ENCODE peak calls at places on chromosomes 7 and 10, in four cellular contexts. One of them, this sample, is unnamed. For H3K4me1, the result is how much of the 10 kb centered on the place peaks cover.

GRCh38 chr7:134154581-134155130 is 27.5 kb downstream of the LRGUK start:
- DNase-seq in upper lobe of left lung: no peak
- DNase-seq in sigmoid colon: no peak
- DNase-seq in mucosa of descending colon: no peak
- DNase-seq in this sample: no peak

GRCh38 chr10:104332243-104333036 is 5.8 kb downstream of the ITPRIP start:
- DNase-seq in upper lobe of left lung: no peak
- DNase-seq in sigmoid colon: peak
- DNase-seq in mucosa of descending colon: no peak
- DNase-seq in this sample: no peak

GRCh38 chr7:1076184-1077072 is 11.5 kb upstream of the GPER1 start:
- DNase-seq in upper lobe of left lung: peak
- DNase-seq in sigmoid colon: no peak
- DNase-seq in mucosa of descending colon: no peak
- DNase-seq in this sample: no peak

GRCh38 chr7:123675092-123675473 is 19.4 kb downstream of the LMOD2 start:
- DNase-seq in upper lobe of left lung: no peak
- DNase-seq in sigmoid colon: no peak
- DNase-seq in mucosa of descending colon: no peak
- DNase-seq in this sample: no peak

GRCh38 chr7:15720849-15721471 is 34.5 kb upstream of the MEOX2 start:
- DNase-seq in upper lobe of left lung: no peak
- DNase-seq in sigmoid colon: peak
- DNase-seq in mucosa of descending colon: peak
- DNase-seq in this sample: peak

GRCh38 chr10:72487521-72487920 is 132.8 kb upstream of the DNAJB12 start:
- DNase-seq in upper lobe of left lung: no peak
- DNase-seq in sigmoid colon: no peak
- DNase-seq in mucosa of descending colon: no peak
- DNase-seq in this sample: no peak

GRCh38 chr7:13778967-13779366 is 210.5 kb downstream of the ETV1 start:
- DNase-seq in upper lobe of left lung: no peak
- DNase-seq in sigmoid colon: no peak
- DNase-seq in mucosa of descending colon: no peak
- DNase-seq in this sample: no peak

GRCh38 chr10:126609566-126609965 is 60.9 kb downstream of the C10orf90 start:
- DNase-seq in upper lobe of left lung: no peak
- DNase-seq in sigmoid colon: no peak
- DNase-seq in mucosa of descending colon: no peak
- DNase-seq in this sample: no peak

GRCh38 chr7:78279035-78279434 is 480.5 kb downstream of the PHTF2 start:
- DNase-seq in upper lobe of left lung: no peak
- DNase-seq in sigmoid colon: no peak
- DNase-seq in mucosa of descending colon: no peak
- DNase-seq in this sample: no peak

GRCh38 chr7:121041516-121042148 is 53.1 kb downstream of the CPED1 start:
- DNase-seq in upper lobe of left lung: no peak
- DNase-seq in sigmoid colon: no peak
- DNase-seq in mucosa of descending colon: no peak
- DNase-seq in this sample: no peak

GRCh38 chr7:24435002-24435401 is 138.2 kb upstream of the PALS2 start:
- DNase-seq in upper lobe of left lung: no peak
- DNase-seq in sigmoid colon: no peak
- DNase-seq in mucosa of descending colon: no peak
- DNase-seq in this sample: no peak

GRCh38 chr10:20993387-20994170 is 96.5 kb upstream of the NEBL start:
- DNase-seq in upper lobe of left lung: no peak
- DNase-seq in sigmoid colon: no peak
- DNase-seq in mucosa of descending colon: no peak
- DNase-seq in this sample: no peak

GRCh38 chr10:6478722-6479121 is 101.4 kb downstream of the PRKCQ start:
- DNase-seq in upper lobe of left lung: no peak
- DNase-seq in sigmoid colon: no peak
- DNase-seq in mucosa of descending colon: no peak
- DNase-seq in this sample: no peak

GRCh38 chr7:2460188-2460587 is 16.0 kb downstream of the GRIFIN start:
- DNase-seq in upper lobe of left lung: peak
- DNase-seq in sigmoid colon: no peak
- DNase-seq in mucosa of descending colon: no peak
- DNase-seq in this sample: no peak

GRCh38 chr10:4221315-4221714 is 436.3 kb upstream of the KLF6 start:
- DNase-seq in upper lobe of left lung: no peak
- DNase-seq in sigmoid colon: no peak
- DNase-seq in mucosa of descending colon: no peak
- DNase-seq in this sample: no peak

GRCh38 chr10:94439275-94439861 is 37.0 kb downstream of the TBC1D12 start:
- DNase-seq in upper lobe of left lung: no peak
- DNase-seq in sigmoid colon: no peak
- DNase-seq in mucosa of descending colon: no peak
- DNase-seq in this sample: no peak

GRCh38 chr7:55130079-55130476 is 111.3 kb downstream of the EGFR start:
- DNase-seq in upper lobe of left lung: no peak
- DNase-seq in sigmoid colon: no peak
- DNase-seq in mucosa of descending colon: no peak
- DNase-seq in this sample: no peak

GRCh38 chr7:81709836-81710235 is 60.0 kb downstream of the HGF start:
- DNase-seq in upper lobe of left lung: no peak
- DNase-seq in sigmoid colon: no peak
- DNase-seq in mucosa of descending colon: no peak
- DNase-seq in this sample: no peak

GRCh38 chr7:75639893-75640600 is 98.7 kb downstream of the HIP1 start:
- DNase-seq in upper lobe of left lung: no peak
- DNase-seq in sigmoid colon: no peak
- DNase-seq in mucosa of descending colon: no peak
- DNase-seq in this sample: no peak

GRCh38 chr7:32323687-32324086 is 166.5 kb downstream of the LSM5 start:
- DNase-seq in upper lobe of left lung: no peak
- DNase-seq in sigmoid colon: no peak
- DNase-seq in mucosa of descending colon: no peak
- DNase-seq in this sample: no peak

GRCh38 chr7:4837041-4837813 is 24.6 kb downstream of the PAPOLB start:
- DNase-seq in upper lobe of left lung: peak
- DNase-seq in sigmoid colon: peak
- DNase-seq in mucosa of descending colon: no peak
- DNase-seq in this sample: no peak

GRCh38 chr7:148458263-148458662 is 132.3 kb upstream of the C7orf33 start:
- DNase-seq in upper lobe of left lung: no peak
- DNase-seq in sigmoid colon: no peak
- DNase-seq in mucosa of descending colon: no peak
- DNase-seq in this sample: no peak

GRCh38 chr10:8418631-8419030 is 364.1 kb downstream of the GATA3 start:
- DNase-seq in upper lobe of left lung: no peak
- DNase-seq in sigmoid colon: no peak
- DNase-seq in mucosa of descending colon: no peak
- DNase-seq in this sample: no peak

DNA sequence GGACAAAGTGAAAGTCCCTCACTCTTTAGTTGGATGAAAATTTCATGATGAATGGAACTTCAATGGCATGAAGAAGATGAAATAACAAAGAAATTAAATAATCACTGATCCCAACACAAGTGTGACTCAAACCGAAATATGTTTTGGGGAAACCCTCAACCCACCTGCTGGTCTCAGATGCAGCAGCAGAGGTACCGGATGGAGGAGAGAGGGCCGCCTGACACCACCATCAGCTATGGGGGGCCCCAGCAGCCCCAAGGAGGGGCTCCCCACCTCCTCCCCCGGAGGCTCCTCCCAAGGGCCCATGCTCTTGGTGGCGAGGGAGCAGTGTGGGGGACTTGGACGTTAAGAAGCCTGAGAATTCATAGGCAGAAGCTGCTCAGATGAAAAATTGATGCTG is 137.2 kb upstream of the ADARB2 start:
- DNase-seq in upper lobe of left lung: peak
- DNase-seq in sigmoid colon: no peak
- DNase-seq in mucosa of descending colon: no peak
- DNase-seq in this sample: no peak
- TF ChIP-seq CTCF in upper lobe of left lung: no peak
- TF ChIP-seq CTCF in sigmoid colon: no peak
- TF ChIP-seq CTCF in mucosa of descending colon: no peak
- TF ChIP-seq CTCF in this sample: no peak

GRCh38 chr7:158820656-158821055 is 8.7 kb downstream of the ESYT2 start:
- DNase-seq in upper lobe of left lung: no peak
- DNase-seq in sigmoid colon: no peak
- DNase-seq in mucosa of descending colon: no peak
- DNase-seq in this sample: no peak
- H3K4me1 ChIP-seq in upper lobe of left lung: half or more
- H3K4me1 ChIP-seq in sigmoid colon: under half
- H3K4me1 ChIP-seq in mucosa of descending colon: half or more
- H3K4me1 ChIP-seq in this sample: under half

GRCh38 chr10:122204691-122205489 is 66.2 kb upstream of the BTBD16 start:
- DNase-seq in upper lobe of left lung: no peak
- DNase-seq in sigmoid colon: no peak
- DNase-seq in mucosa of descending colon: no peak
- DNase-seq in this sample: no peak
- TF ChIP-seq CTCF in upper lobe of left lung: no peak
- TF ChIP-seq CTCF in sigmoid colon: no peak
- TF ChIP-seq CTCF in mucosa of descending colon: no peak
- TF ChIP-seq CTCF in this sample: no peak

GRCh38 chr7:117005449-117005848 is 52.1 kb downstream of the ST7 start:
- DNase-seq in upper lobe of left lung: no peak
- DNase-seq in sigmoid colon: no peak
- DNase-seq in mucosa of descending colon: no peak
- DNase-seq in this sample: no peak
- H3K4me1 ChIP-seq in upper lobe of left lung: under half
- H3K4me1 ChIP-seq in sigmoid colon: under half
- H3K4me1 ChIP-seq in mucosa of descending colon: under half
- H3K4me1 ChIP-seq in this sample: under half

GRCh38 chr10:85420501-85421191 is 945.9 kb downstream of the GRID1 start:
- DNase-seq in upper lobe of left lung: no peak
- DNase-seq in sigmoid colon: no peak
- DNase-seq in mucosa of descending colon: no peak
- DNase-seq in this sample: no peak
- TF ChIP-seq CTCF in upper lobe of left lung: no peak
- TF ChIP-seq CTCF in sigmoid colon: no peak
- TF ChIP-seq CTCF in mucosa of descending colon: no peak
- TF ChIP-seq CTCF in this sample: no peak

GRCh38 chr10:109889867-109890266 is 33.4 kb downstream of the XPNPEP1 start:
- DNase-seq in upper lobe of left lung: no peak
- DNase-seq in sigmoid colon: no peak
- DNase-seq in mucosa of descending colon: no peak
- DNase-seq in this sample: no peak
- H3K4me1 ChIP-seq in upper lobe of left lung: under half
- H3K4me1 ChIP-seq in sigmoid colon: under half
- H3K4me1 ChIP-seq in mucosa of descending colon: under half
- H3K4me1 ChIP-seq in this sample: under half

GRCh38 chr10:115572740-115573455 is 479.7 kb downstream of the ATRNL1 start:
- DNase-seq in upper lobe of left lung: peak
- DNase-seq in sigmoid colon: no peak
- DNase-seq in mucosa of descending colon: no peak
- DNase-seq in this sample: no peak
- TF ChIP-seq CTCF in upper lobe of left lung: no peak
- TF ChIP-seq CTCF in sigmoid colon: no peak
- TF ChIP-seq CTCF in mucosa of descending colon: no peak
- TF ChIP-seq CTCF in this sample: no peak

This sample was measured in Peyer's patch.